ENCODE peak calls at places on chromosomes 16 and 17, in five cellular contexts. X is GDM1, I is ascending aorta, H is epithelial cell of prostate, O is amygdala. B is an unnamed sample.
A peak's percentile ranks its signal among the peaks of the same experiment; 100 is the strongest.

GRCh38 chr17:30021708-30022317 is 80.4 kb downstream of the EFCAB5 start:
- DNase-seq in X (no peak), I (no peak), H (no peak), O (no peak), B (no peak)

GRCh38 chr17:79133214-79133613 is 58.6 kb downstream of the ENGASE start:
- DNase-seq in X (no peak), I (no peak), H (no peak), O (no peak), B (no peak)

GRCh38 chr17:50476545-50477315 is 1.9 kb upstream of the RSAD1 start:
- DNase-seq in X (no peak), I (no peak), H (no peak), O (no peak), B (no peak)

GRCh38 chr17:42285346-42286050 is 2.8 kb upstream of the STAT5A start:
- DNase-seq in X (no peak), I (peak; percentile 47), H (no peak), O (no peak), B (no peak)

GRCh38 chr17:7080445-7081041 is 492 bp upstream of the CLEC10A start:
- DNase-seq in X (no peak), I (peak; percentile 61), H (no peak), O (no peak), B (no peak)

GRCh38 chr16:30005341-30006094 is 5.3 kb downstream of the DOC2A start:
- DNase-seq in X (no peak), I (no peak), H (no peak), O (no peak), B (no peak)

GRCh38 chr16:75491876-75492275 is 3.4 kb downstream of the CHST6 start:
- DNase-seq in X (no peak), I (no peak), H (no peak), O (peak; percentile 32), B (no peak)

GRCh38 chr16:29148867-29149272 is 164.0 kb downstream of the LAT start:
- DNase-seq in X (no peak), I (no peak), H (no peak), O (no peak), B (no peak)

GRCh38 chr17:61255609-61256008 is 144.0 kb upstream of the TBX2 start:
- DNase-seq in X (no peak), I (no peak), H (no peak), O (no peak), B (no peak)

GRCh38 chr17:31744541-31744951 is 114.5 kb downstream of the COPRS start:
- DNase-seq in X (no peak), I (no peak), H (no peak), O (no peak), B (no peak)

GRCh38 chr16:11032000-11032921 is 87.9 kb downstream of the CLEC16A start:
- DNase-seq in X (no peak), I (peak; percentile 58), H (no peak), O (no peak), B (no peak)

GRCh38 chr16:29845656-29846055 is 17.4 kb downstream of the CDIPT start:
- DNase-seq in X (no peak), I (no peak), H (no peak), O (no peak), B (no peak)

GRCh38 chr16:75957870-75958269 is 231.6 kb upstream of the CPHXL start:
- DNase-seq in X (no peak), I (no peak), H (no peak), O (no peak), B (no peak)

GRCh38 chr17:57305329-57305728 is 49.0 kb downstream of the MSI2 start:
- DNase-seq in X (no peak), I (no peak), H (no peak), O (no peak), B (no peak)

GRCh38 chr17:34171245-34171818 is 83.8 kb upstream of the CCL2 start:
- DNase-seq in X (peak; percentile 26), I (peak; percentile 77), H (no peak), O (no peak), B (no peak)

GRCh38 chr17:14204546-14204945 is 32.1 kb downstream of the CDRT15 start:
- DNase-seq in X (no peak), I (no peak), H (no peak), O (no peak), B (no peak)

GRCh38 chr16:85051710-85052082 is 24.1 kb downstream of the KIAA0513 start:
- DNase-seq in X (no peak), I (no peak), H (no peak), O (no peak), B (no peak)

GRCh38 chr16:30948087-30948955 is 547 bp upstream of the ORAI3 start:
- DNase-seq in X (no peak), I (peak; percentile 97), H (no peak), O (peak; percentile 70), B (peak; percentile 74)

GRCh38 chr17:18158022-18158600 is 25.5 kb upstream of the ALKBH5 start:
- DNase-seq in X (no peak), I (peak; percentile 95), H (peak; percentile 73), O (no peak), B (peak; percentile 30)

GRCh38 chr17:82507631-82508175 is 11.8 kb upstream of the FOXK2 start:
- DNase-seq in X (no peak), I (no peak), H (no peak), O (no peak), B (no peak)

GRCh38 chr17:82802141-82802540 is 37.7 kb downstream of the ZNF750 start:
- DNase-seq in X (no peak), I (no peak), H (no peak), O (no peak), B (no peak)

GRCh38 chr17:69949931-69950330 is 125.1 kb upstream of the KCNJ16 start:
- DNase-seq in X (no peak), I (no peak), H (no peak), O (no peak), B (no peak)

GRCh38 chr16:30054959-30055553 is 10.5 kb upstream of the ALDOA start:
- DNase-seq in X (peak; percentile 28), I (no peak), H (peak; percentile 58), O (no peak), B (no peak)

GRCh38 chr17:17737938-17738894 is 57.0 kb downstream of the RAI1 start:
- DNase-seq in X (no peak), I (no peak), H (no peak), O (no peak), B (no peak)

B was measured in C1 segment of cervical spinal cord.